ENCODE peak calls at places on chromosomes 2 and 18, in seven cellular contexts. A, O, E, Z, W, Q and D are unnamed samples.

GRCh38 chr18:57150828-57151227 is 3.9 kb downstream of the BOD1L2 start:
- DNase-seq in A (no peak), O (no peak), E (peak; percentile 77), Z (no peak), W (no peak), Q (no peak), D (no peak)

GRCh38 chr2:100731535-100731981 is 88.4 kb upstream of the NPAS2 start:
- DNase-seq in A (no peak), O (no peak), E (no peak), Z (no peak), W (no peak), Q (no peak), D (no peak)

GRCh38 chr2:213306320-213306942 is 22.2 kb downstream of the SPAG16 start:
- DNase-seq in A (no peak), O (no peak), E (no peak), Z (peak; percentile 33), W (no peak), Q (peak; percentile 53), D (no peak)

GRCh38 chr2:195683174-195683573 is 26.1 kb downstream of the SLC39A10 start:
- DNase-seq in A (no peak), O (no peak), E (no peak), Z (no peak), W (no peak), Q (no peak), D (no peak)

GRCh38 chr2:238242731-238243495 is 3.1 kb upstream of the HES6 start:
- DNase-seq in A (no peak), O (no peak), E (peak; percentile 43), Z (no peak), W (no peak), Q (peak; percentile 42), D (no peak)

GRCh38 chr18:57435851-57436192 is 648 bp downstream of the ONECUT2 start:
- DNase-seq in A (no peak), O (no peak), E (no peak), Z (no peak), W (no peak), Q (no peak), D (no peak)

GRCh38 chr18:11051462-11051861 is 97.9 kb downstream of the PIEZO2 start:
- DNase-seq in A (no peak), O (no peak), E (no peak), Z (no peak), W (no peak), Q (no peak), D (no peak)

GRCh38 chr18:77251730-77252050 is 2.0 kb downstream of the GALR1 start:
- DNase-seq in A (no peak), O (no peak), E (no peak), Z (no peak), W (no peak), Q (no peak), D (no peak)

GRCh38 chr18:31274915-31275314 is 43.0 kb upstream of the DSG1 start:
- DNase-seq in A (no peak), O (no peak), E (peak; percentile 76), Z (peak; percentile 58), W (no peak), Q (peak; percentile 84), D (no peak)

GRCh38 chr2:132564065-132564464 is 105.9 kb downstream of the LYPD1 start:
- DNase-seq in A (no peak), O (no peak), E (no peak), Z (no peak), W (no peak), Q (no peak), D (no peak)

GRCh38 chr2:74137651-74138050 is 10.1 kb downstream of the BOLA3 start:
- DNase-seq in A (no peak), O (no peak), E (no peak), Z (no peak), W (no peak), Q (no peak), D (no peak)

GRCh38 chr2:11637546-11637945 is 32.4 kb downstream of the NTSR2 start:
- DNase-seq in A (no peak), O (no peak), E (no peak), Z (no peak), W (no peak), Q (no peak), D (no peak)

GRCh38 chr18:67318651-67319050 is 197.9 kb downstream of the DSEL start:
- DNase-seq in A (no peak), O (no peak), E (no peak), Z (no peak), W (no peak), Q (no peak), D (peak; percentile 17)

GRCh38 chr2:10266133-10266620 is 36.5 kb upstream of the HPCAL1 start:
- DNase-seq in A (no peak), O (no peak), E (no peak), Z (peak; percentile 9), W (no peak), Q (peak; percentile 4), D (no peak)

GRCh38 chr2:79980816-79981215 is 323.7 kb downstream of the LRRTM1 start:
- DNase-seq in A (no peak), O (no peak), E (no peak), Z (no peak), W (no peak), Q (no peak), D (no peak)

GRCh38 chr18:11826836-11827235 is 24.4 kb upstream of the CHMP1B start:
- DNase-seq in A (no peak), O (no peak), E (no peak), Z (no peak), W (no peak), Q (no peak), D (no peak)

GRCh38 chr2:147937744-147938349 is 82.7 kb downstream of the ORC4 start:
- DNase-seq in A (no peak), O (peak; percentile 46), E (no peak), Z (no peak), W (no peak), Q (no peak), D (no peak)

GRCh38 chr2:52220393-52220792 is 1188.5 kb upstream of the NRXN1 start:
- DNase-seq in A (no peak), O (no peak), E (peak; percentile 13), Z (no peak), W (no peak), Q (no peak), D (no peak)

GRCh38 chr2:49619804-49620203 is 465.5 kb upstream of the FSHR start:
- DNase-seq in A (no peak), O (no peak), E (peak; percentile 18), Z (no peak), W (no peak), Q (no peak), D (no peak)

GRCh38 chr2:171225302-171225980 is 64.7 kb upstream of the TLK1 start:
- DNase-seq in A (no peak), O (no peak), E (no peak), Z (no peak), W (no peak), Q (no peak), D (peak; percentile 35)

GRCh38 chr2:226520723-226521122 is 278.9 kb downstream of the IRS1 start:
- DNase-seq in A (no peak), O (no peak), E (no peak), Z (no peak), W (no peak), Q (no peak), D (no peak)

GRCh38 chr2:46072146-46072820 is 224.9 kb upstream of the EPAS1 start:
- DNase-seq in A (no peak), O (no peak), E (no peak), Z (no peak), W (no peak), Q (no peak), D (no peak)

GRCh38 chr2:160372010-160372356 is 121.6 kb downstream of the RBMS1 start:
- DNase-seq in A (no peak), O (no peak), E (no peak), Z (no peak), W (no peak), Q (no peak), D (no peak)

GRCh38 chr18:55179460-55180195 is 220.4 kb upstream of the CCDC68 start:
- DNase-seq in A (no peak), O (no peak), E (no peak), Z (no peak), W (no peak), Q (no peak), D (no peak)

GRCh38 chr2:154459286-154459685 is 239.2 kb upstream of the KCNJ3 start:
- DNase-seq in A (no peak), O (no peak), E (no peak), Z (no peak), W (no peak), Q (no peak), D (no peak)

GRCh38 chr18:34224423-34225217 is at the start of gene NOL4:
- DNase-seq in A (no peak), O (no peak), E (peak; percentile 72), Z (no peak), W (no peak), Q (peak; percentile 33), D (no peak)

GRCh38 chr18:31424383-31424988 is 23.1 kb upstream of the DSG3 start:
- DNase-seq in A (no peak), O (peak; percentile 58), E (peak; percentile 68), Z (no peak), W (no peak), Q (no peak), D (no peak)

GRCh38 chr18:31819106-31819924 is 58.6 kb upstream of the SLC25A52 start:
- DNase-seq in A (no peak), O (peak; percentile 75), E (peak; percentile 33), Z (no peak), W (peak; percentile 8), Q (no peak), D (peak; percentile 13)

GRCh38 chr2:190627881-190628412 is 20.9 kb upstream of the NAB1 start:
- DNase-seq in A (no peak), O (no peak), E (peak; percentile 51), Z (no peak), W (peak; percentile 68), Q (peak; percentile 53), D (no peak)

GRCh38 chr18:22106536-22107292 is 62.7 kb upstream of the GATA6 start:
- DNase-seq in A (no peak), O (no peak), E (no peak), Z (no peak), W (no peak), Q (no peak), D (no peak)